ENCODE peak calls at places on chromosome 21, in six cellular contexts. H is stimulated activated CD4-positive, alpha-beta T cell treated with anti-CD3 and anti-CD28 coated beads, Interleukin-1b, Interleukin-23, amount 100 ng/mL, for 4 hours; E is Caco-2; T is EH; L is head of caudate nucleus; G is SHP77. D is an unnamed sample.

GRCh38 chr21:41777934-41778815 is 11.3 kb upstream of the RIPK4 start:
- DNase-seq in L (peak), T (peak), H (no peak), G (peak), E (peak), D (peak)

GRCh38 chr21:44473915-44474555 is 18.7 kb downstream of the LRRC3 start:
- DNase-seq in E (no peak), L (no peak), G (no peak), T (no peak), H (no peak), D (no peak)

GRCh38 chr21:41932576-41933258 is 21.1 kb downstream of the C2CD2 start:
- DNase-seq in L (no peak), G (no peak), H (no peak), T (peak), E (no peak), D (peak)

GRCh38 chr21:21682172-21682571 is 684.0 kb downstream of the NCAM2 start:
- DNase-seq in T (peak), E (no peak), L (no peak), H (no peak), G (no peak), D (no peak)

GRCh38 chr21:15272591-15272990 is 207.8 kb upstream of the NRIP1 start:
- DNase-seq in T (no peak), H (no peak), E (no peak), G (no peak), L (no peak), D (no peak)

GRCh38 chr21:27418338-27418737 is 451.4 kb upstream of the ADAMTS5 start:
- DNase-seq in E (no peak), L (no peak), T (peak), H (no peak), G (no peak), D (no peak)

GRCh38 chr21:33642896-33643657 is 776 bp downstream of the ITSN1 start:
- DNase-seq in G (no peak), L (peak), E (peak), T (peak), H (peak), D (peak)

GRCh38 chr21:46216132-46216747 is 12.3 kb downstream of the LSS start:
- DNase-seq in G (no peak), H (no peak), E (no peak), L (no peak), T (no peak), D (no peak)

GRCh38 chr21:32378956-32379355 is 13.9 kb downstream of the URB1 start:
- DNase-seq in T (peak), H (no peak), E (no peak), L (no peak), G (no peak), D (no peak)

GRCh38 chr21:14836950-14837349 is 227.8 kb downstream of the NRIP1 start:
- DNase-seq in H (no peak), E (no peak), T (peak), L (no peak), G (no peak), D (no peak)

GRCh38 chr21:36229181-36229580 is 72.6 kb downstream of the DOP1B start:
- DNase-seq in G (no peak), T (no peak), E (no peak), L (no peak), H (no peak), D (peak)

GRCh38 chr21:34994646-34995631 is 54.2 kb downstream of the RUNX1 start:
- DNase-seq in T (peak), H (no peak), G (no peak), L (no peak), E (no peak), D (no peak)

GRCh38 chr21:45876381-45877159 is 105.0 kb upstream of the COL6A1 start:
- DNase-seq in T (peak), G (peak), E (no peak), L (peak), H (no peak), D (no peak)

GRCh38 chr21:22711636-22712035 is 1713.4 kb downstream of the NCAM2 start:
- DNase-seq in E (no peak), H (no peak), G (no peak), L (no peak), T (no peak), D (no peak)

GRCh38 chr21:45293726-45294401 is 6.2 kb upstream of the POFUT2 start:
- DNase-seq in G (no peak), L (no peak), T (no peak), H (no peak), E (no peak), D (no peak)

GRCh38 chr21:45517249-45518065 is 24.8 kb downstream of the SLC19A1 start:
- DNase-seq in H (no peak), L (no peak), E (no peak), G (no peak), T (no peak), D (no peak)

GRCh38 chr21:29155118-29155932 is 24.9 kb downstream of the MAP3K7CL start:
- DNase-seq in T (peak), H (no peak), G (no peak), L (no peak), E (no peak), D (peak)

GRCh38 chr21:42081931-42082381 is 10.8 kb downstream of the UMODL1 start:
- DNase-seq in E (no peak), H (no peak), T (no peak), G (no peak), L (peak), D (no peak)

GRCh38 chr21:31316488-31317169 is 27.4 kb downstream of the TIAM1 start:
- DNase-seq in H (no peak), E (no peak), L (no peak), T (no peak), G (no peak), D (no peak)

GRCh38 chr21:25558123-25558522 is 49.2 kb downstream of the MRPL39 start:
- DNase-seq in H (no peak), E (no peak), L (no peak), T (no peak), G (no peak), D (no peak)

GRCh38 chr21:45441431-45442255 is 36.7 kb downstream of the COL18A1 start:
- DNase-seq in H (no peak), L (no peak), G (no peak), T (no peak), E (no peak), D (no peak)

GRCh38 chr21:31184462-31184861 is 146.2 kb upstream of the KRTAP19-8 start:
- DNase-seq in T (no peak), L (no peak), E (no peak), G (no peak), H (peak), D (no peak)

GRCh38 chr21:26127918-26128317 is 42.7 kb downstream of the APP start:
- DNase-seq in G (no peak), L (no peak), T (peak), H (no peak), E (no peak), D (no peak)

GRCh38 chr21:44763451-44764318 is 37.9 kb downstream of the UBE2G2 start:
- DNase-seq in G (no peak), E (no peak), H (no peak), T (no peak), L (no peak), D (no peak)

GRCh38 chr21:37508341-37508740 is 141.8 kb downstream of the DYRK1A start:
- DNase-seq in L (no peak), E (no peak), H (no peak), T (no peak), G (no peak), D (no peak)

GRCh38 chr21:19368944-19369343 is 965.4 kb upstream of the TMPRSS15 start:
- DNase-seq in G (no peak), H (no peak), E (no peak), L (no peak), T (no peak), D (no peak)

GRCh38 chr21:44487831-44488230 is 32.5 kb downstream of the LRRC3 start:
- DNase-seq in T (peak), L (no peak), H (peak), E (peak), G (peak), D (no peak)

D was measured in cerebellum.